ENCODE peak calls at places on chromosomes 16 and 17, in five cellular contexts. One of them, this sample, is unnamed.

GRCh38 chr17:75641343-75641742 is 8.1 kb downstream of the SMIM5 start:
- DNase-seq in cerebellar cortex: no peak
- DNase-seq in left ventricle myocardium inferior: peak
- DNase-seq in GM12878: no peak
- DNase-seq in small intestine: no peak
- DNase-seq in this sample: no peak

GRCh38 chr17:59558039-59558438 is 7.4 kb upstream of the DHX40 start:
- DNase-seq in small intestine: no peak
- DNase-seq in cerebellar cortex: no peak
- DNase-seq in left ventricle myocardium inferior: no peak
- DNase-seq in GM12878: no peak
- DNase-seq in this sample: no peak

GRCh38 chr16:56609463-56609921 is 1.1 kb downstream of the MT2A start:
- DNase-seq in small intestine: peak
- DNase-seq in left ventricle myocardium inferior: no peak
- DNase-seq in cerebellar cortex: no peak
- DNase-seq in GM12878: peak
- DNase-seq in this sample: peak

GRCh38 chr16:31696968-31697743 is 169.5 kb downstream of the AHSP start:
- DNase-seq in GM12878: no peak
- DNase-seq in left ventricle myocardium inferior: no peak
- DNase-seq in cerebellar cortex: peak
- DNase-seq in small intestine: peak
- DNase-seq in this sample: no peak

GRCh38 chr17:59607061-59607460 is 12.6 kb upstream of the CLTC start:
- DNase-seq in cerebellar cortex: no peak
- DNase-seq in left ventricle myocardium inferior: no peak
- DNase-seq in GM12878: no peak
- DNase-seq in small intestine: no peak
- DNase-seq in this sample: no peak

GRCh38 chr17:59520276-59520675 is 45.1 kb upstream of the DHX40 start:
- DNase-seq in small intestine: no peak
- DNase-seq in cerebellar cortex: no peak
- DNase-seq in left ventricle myocardium inferior: no peak
- DNase-seq in GM12878: no peak
- DNase-seq in this sample: no peak

GRCh38 chr17:45877467-45877866 is 16.9 kb upstream of the MAPT start:
- DNase-seq in GM12878: no peak
- DNase-seq in left ventricle myocardium inferior: no peak
- DNase-seq in small intestine: no peak
- DNase-seq in cerebellar cortex: no peak
- DNase-seq in this sample: no peak

GRCh38 chr16:87484487-87485331 is 8.1 kb downstream of the ZCCHC14 start:
- DNase-seq in GM12878: no peak
- DNase-seq in left ventricle myocardium inferior: no peak
- DNase-seq in cerebellar cortex: no peak
- DNase-seq in small intestine: peak
- DNase-seq in this sample: no peak

GRCh38 chr17:35239823-35240222 is 3.0 kb upstream of the SLFN5 start:
- DNase-seq in small intestine: no peak
- DNase-seq in left ventricle myocardium inferior: no peak
- DNase-seq in GM12878: no peak
- DNase-seq in cerebellar cortex: no peak
- DNase-seq in this sample: no peak

GRCh38 chr17:75909051-75909811 is 4.5 kb upstream of the MRPL38 start:
- DNase-seq in GM12878: no peak
- DNase-seq in cerebellar cortex: no peak
- DNase-seq in left ventricle myocardium inferior: no peak
- DNase-seq in small intestine: no peak
- DNase-seq in this sample: no peak

GRCh38 chr16:55120408-55120807 is 189.7 kb downstream of the IRX5 start:
- DNase-seq in small intestine: no peak
- DNase-seq in GM12878: no peak
- DNase-seq in left ventricle myocardium inferior: no peak
- DNase-seq in cerebellar cortex: no peak
- DNase-seq in this sample: no peak

GRCh38 chr17:44170499-44171201 is at the start of gene ASB16:
- DNase-seq in left ventricle myocardium inferior: peak
- DNase-seq in cerebellar cortex: peak
- DNase-seq in GM12878: no peak
- DNase-seq in small intestine: no peak
- DNase-seq in this sample: no peak

GRCh38 chr17:39612291-39612894 is 4.7 kb upstream of the NEUROD2 start:
- DNase-seq in small intestine: no peak
- DNase-seq in left ventricle myocardium inferior: no peak
- DNase-seq in GM12878: no peak
- DNase-seq in cerebellar cortex: peak
- DNase-seq in this sample: no peak

GRCh38 chr16:50684823-50685455 is 3.8 kb upstream of the SNX20 start:
- DNase-seq in cerebellar cortex: no peak
- DNase-seq in small intestine: no peak
- DNase-seq in left ventricle myocardium inferior: no peak
- DNase-seq in GM12878: no peak
- DNase-seq in this sample: no peak

GRCh38 chr17:77810536-77810935 is 148.0 kb upstream of the TNRC6C start:
- DNase-seq in cerebellar cortex: no peak
- DNase-seq in left ventricle myocardium inferior: no peak
- DNase-seq in GM12878: no peak
- DNase-seq in small intestine: no peak
- DNase-seq in this sample: no peak

GRCh38 chr17:76014100-76014924 is 12.8 kb downstream of the EVPL start:
- DNase-seq in left ventricle myocardium inferior: peak
- DNase-seq in GM12878: no peak
- DNase-seq in cerebellar cortex: peak
- DNase-seq in small intestine: peak
- DNase-seq in this sample: peak

GRCh38 chr17:43909537-43910231 is 2.3 kb upstream of the MPP2 start:
- DNase-seq in cerebellar cortex: no peak
- DNase-seq in left ventricle myocardium inferior: no peak
- DNase-seq in GM12878: no peak
- DNase-seq in small intestine: no peak
- DNase-seq in this sample: no peak

GRCh38 chr16:80198995-80199299 is 341.8 kb upstream of the DYNLRB2 start:
- DNase-seq in GM12878: no peak
- DNase-seq in small intestine: no peak
- DNase-seq in left ventricle myocardium inferior: no peak
- DNase-seq in cerebellar cortex: no peak
- DNase-seq in this sample: no peak

This sample was measured in right lobe of liver.